ENCODE peak calls at places on chromosomes 4 and X, in four cellular contexts. One of them, this sample, is unnamed.

GRCh38 chrX:68995780-68996551 is 167.1 kb downstream of the EFNB1 start:
- DNase-seq in sciatic nerve: no peak
- DNase-seq in fibroblast of gingiva: no peak
- DNase-seq in psoas muscle: peak
- DNase-seq in this sample: no peak

GRCh38 chr4:106541253-106541652 is 172.7 kb upstream of the GIMD1 start:
- DNase-seq in sciatic nerve: no peak
- DNase-seq in fibroblast of gingiva: peak
- DNase-seq in psoas muscle: no peak
- DNase-seq in this sample: no peak

GRCh38 chr4:166460769-166461550 is 587.9 kb downstream of the TLL1 start:
- DNase-seq in sciatic nerve: no peak
- DNase-seq in fibroblast of gingiva: no peak
- DNase-seq in psoas muscle: no peak
- DNase-seq in this sample: no peak

GRCh38 chrX:52359614-52360232 is 9.1 kb upstream of the XAGE2 start:
- DNase-seq in sciatic nerve: no peak
- DNase-seq in fibroblast of gingiva: peak
- DNase-seq in psoas muscle: no peak
- DNase-seq in this sample: no peak

GRCh38 chr4:849478-850175 is 23.7 kb upstream of the CPLX1 start:
- DNase-seq in sciatic nerve: no peak
- DNase-seq in fibroblast of gingiva: no peak
- DNase-seq in psoas muscle: peak
- DNase-seq in this sample: no peak

GRCh38 chrX:10133980-10134676 is 22.6 kb upstream of the CLCN4 start:
- DNase-seq in sciatic nerve: no peak
- DNase-seq in fibroblast of gingiva: no peak
- DNase-seq in psoas muscle: no peak
- DNase-seq in this sample: no peak

GRCh38 chr4:106315476-106315967 is 487 bp downstream of the TBCK start:
- DNase-seq in sciatic nerve: no peak
- DNase-seq in fibroblast of gingiva: no peak
- DNase-seq in psoas muscle: no peak
- DNase-seq in this sample: peak

GRCh38 chr4:55733874-55734437 is 85.6 kb upstream of the EXOC1L start:
- DNase-seq in sciatic nerve: no peak
- DNase-seq in fibroblast of gingiva: peak
- DNase-seq in psoas muscle: peak
- DNase-seq in this sample: no peak

GRCh38 chrX:26851981-26852380 is 611.2 kb downstream of the PPP4R3C start:
- DNase-seq in sciatic nerve: no peak
- DNase-seq in fibroblast of gingiva: peak
- DNase-seq in psoas muscle: no peak
- DNase-seq in this sample: no peak

GRCh38 chr4:3342182-3342854 is 49.5 kb downstream of the RGS12 start:
- DNase-seq in sciatic nerve: no peak
- DNase-seq in fibroblast of gingiva: peak
- DNase-seq in psoas muscle: no peak
- DNase-seq in this sample: no peak

GRCh38 chr4:145829629-145830395 is 108.8 kb downstream of the ZNF827 start:
- DNase-seq in sciatic nerve: no peak
- DNase-seq in fibroblast of gingiva: no peak
- DNase-seq in psoas muscle: no peak
- DNase-seq in this sample: no peak

GRCh38 chr4:10106421-10107039 is 10.1 kb downstream of the WDR1 start:
- DNase-seq in sciatic nerve: peak
- DNase-seq in fibroblast of gingiva: peak
- DNase-seq in psoas muscle: peak
- DNase-seq in this sample: peak

GRCh38 chrX:102154900-102155805 is 624 bp downstream of the BEX5 start:
- DNase-seq in sciatic nerve: no peak
- DNase-seq in fibroblast of gingiva: no peak
- DNase-seq in psoas muscle: no peak
- DNase-seq in this sample: no peak

GRCh38 chrX:28625223-28625622 is 38.0 kb downstream of the IL1RAPL1 start:
- DNase-seq in sciatic nerve: no peak
- DNase-seq in fibroblast of gingiva: no peak
- DNase-seq in psoas muscle: no peak
- DNase-seq in this sample: no peak

GRCh38 chr4:134201216-134202098 is at the start of gene PABPC4L:
- DNase-seq in sciatic nerve: peak
- DNase-seq in fibroblast of gingiva: peak
- DNase-seq in psoas muscle: peak
- DNase-seq in this sample: no peak

GRCh38 chrX:19863237-19864223 is 23.9 kb downstream of the SH3KBP1 start:
- DNase-seq in sciatic nerve: no peak
- DNase-seq in fibroblast of gingiva: no peak
- DNase-seq in psoas muscle: no peak
- DNase-seq in this sample: no peak

GRCh38 chr4:153375303-153375702 is 30.8 kb downstream of the MND1 start:
- DNase-seq in sciatic nerve: no peak
- DNase-seq in fibroblast of gingiva: no peak
- DNase-seq in psoas muscle: no peak
- DNase-seq in this sample: no peak

GRCh38 chrX:19912-20571 is 261.1 kb upstream of the PLCXD1 start:
- DNase-seq in sciatic nerve: no peak
- DNase-seq in fibroblast of gingiva: no peak
- DNase-seq in psoas muscle: no peak
- DNase-seq in this sample: no peak

GRCh38 chrX:23797371-23798128 is 14.6 kb downstream of the SAT1 start:
- DNase-seq in sciatic nerve: no peak
- DNase-seq in fibroblast of gingiva: no peak
- DNase-seq in psoas muscle: no peak
- DNase-seq in this sample: no peak

GRCh38 chrX:10800776-10801175 is 180.4 kb upstream of the MID1 start:
- DNase-seq in sciatic nerve: no peak
- DNase-seq in fibroblast of gingiva: no peak
- DNase-seq in psoas muscle: no peak
- DNase-seq in this sample: no peak

GRCh38 chr4:105147226-105148151 is 813 bp downstream of the TET2 start:
- DNase-seq in sciatic nerve: no peak
- DNase-seq in fibroblast of gingiva: peak
- DNase-seq in psoas muscle: no peak
- DNase-seq in this sample: peak

GRCh38 chrX:17412692-17413091 is 37.7 kb downstream of the NHS start:
- DNase-seq in sciatic nerve: no peak
- DNase-seq in fibroblast of gingiva: peak
- DNase-seq in psoas muscle: no peak
- DNase-seq in this sample: no peak

GRCh38 chr4:89314291-89314690 is 6.7 kb upstream of the GPRIN3 start:
- DNase-seq in sciatic nerve: no peak
- DNase-seq in fibroblast of gingiva: no peak
- DNase-seq in psoas muscle: no peak
- DNase-seq in this sample: no peak

GRCh38 chr4:111618908-111619307 is 526.3 kb upstream of the FAM241A start:
- DNase-seq in sciatic nerve: no peak
- DNase-seq in fibroblast of gingiva: no peak
- DNase-seq in psoas muscle: no peak
- DNase-seq in this sample: no peak

GRCh38 chr4:3291969-3292570 is 751 bp upstream of the RGS12 start:
- DNase-seq in sciatic nerve: peak
- DNase-seq in fibroblast of gingiva: peak
- DNase-seq in psoas muscle: peak
- DNase-seq in this sample: no peak

GRCh38 chrX:134821370-134821769 is 163.1 kb upstream of the PLAC1 start:
- DNase-seq in sciatic nerve: no peak
- DNase-seq in fibroblast of gingiva: peak
- DNase-seq in psoas muscle: no peak
- DNase-seq in this sample: no peak

GRCh38 chr4:172692701-172693100 is 475.9 kb upstream of the GALNT7 start:
- DNase-seq in sciatic nerve: no peak
- DNase-seq in fibroblast of gingiva: no peak
- DNase-seq in psoas muscle: no peak
- DNase-seq in this sample: no peak

GRCh38 chrX:123860506-123860840 is 620 bp downstream of the XIAP start:
- DNase-seq in sciatic nerve: no peak
- DNase-seq in fibroblast of gingiva: no peak
- DNase-seq in psoas muscle: no peak
- DNase-seq in this sample: no peak

GRCh38 chr4:16264798-16265197 is 38.5 kb upstream of the TAPT1 start:
- DNase-seq in sciatic nerve: no peak
- DNase-seq in fibroblast of gingiva: peak
- DNase-seq in psoas muscle: no peak
- DNase-seq in this sample: no peak

GRCh38 chr4:88291003-88291402 is 6.6 kb upstream of the PPM1K start:
- DNase-seq in sciatic nerve: no peak
- DNase-seq in fibroblast of gingiva: peak
- DNase-seq in psoas muscle: no peak
- DNase-seq in this sample: no peak

GRCh38 chr4:83024233-83024632 is 10.8 kb upstream of the COPS4 start:
- DNase-seq in sciatic nerve: no peak
- DNase-seq in fibroblast of gingiva: no peak
- DNase-seq in psoas muscle: no peak
- DNase-seq in this sample: no peak

GRCh38 chrX:53280703-53281320 is 572 bp downstream of the IQSEC2 start:
- DNase-seq in sciatic nerve: peak
- DNase-seq in fibroblast of gingiva: peak
- DNase-seq in psoas muscle: peak
- DNase-seq in this sample: no peak

GRCh38 chr4:169823685-169824084 is 65.9 kb upstream of the HPF1 start:
- DNase-seq in sciatic nerve: no peak
- DNase-seq in fibroblast of gingiva: peak
- DNase-seq in psoas muscle: no peak
- DNase-seq in this sample: no peak

GRCh38 chrX:115895678-115896329 is 274.7 kb upstream of the AGTR2 start:
- DNase-seq in sciatic nerve: no peak
- DNase-seq in fibroblast of gingiva: no peak
- DNase-seq in psoas muscle: no peak
- DNase-seq in this sample: no peak

GRCh38 chr4:629636-629915 is 4.2 kb downstream of the PDE6B start:
- DNase-seq in sciatic nerve: no peak
- DNase-seq in fibroblast of gingiva: no peak
- DNase-seq in psoas muscle: no peak
- DNase-seq in this sample: no peak

GRCh38 chr4:67035986-67036385 is 509.3 kb downstream of the CENPC start:
- DNase-seq in sciatic nerve: no peak
- DNase-seq in fibroblast of gingiva: no peak
- DNase-seq in psoas muscle: no peak
- DNase-seq in this sample: no peak

GRCh38 chr4:25065451-25065850 is 34.7 kb upstream of the LGI2 start:
- DNase-seq in sciatic nerve: no peak
- DNase-seq in fibroblast of gingiva: no peak
- DNase-seq in psoas muscle: no peak
- DNase-seq in this sample: no peak

GRCh38 chr4:25956260-25956659 is 42.2 kb downstream of the SMIM20 start:
- DNase-seq in sciatic nerve: no peak
- DNase-seq in fibroblast of gingiva: no peak
- DNase-seq in psoas muscle: no peak
- DNase-seq in this sample: no peak

GRCh38 chrX:153765138-153766079 is 1.4 kb downstream of the PLXNB3 start:
- DNase-seq in sciatic nerve: peak
- DNase-seq in fibroblast of gingiva: no peak
- DNase-seq in psoas muscle: peak
- DNase-seq in this sample: no peak